ENCODE peak calls at places on chromosomes 2 and 18, in seven cellular contexts. I is HCT116, S is HepG2, M is GM12878, U is SK-N-SH, D is K562, G is H1. V is an unnamed sample.

GRCh38 chr2:191894681-191895147 is 47.8 kb upstream of the CAVIN2 start:
- DNase-seq in I (peak), S (no peak), M (no peak), U (no peak), D (no peak), G (no peak), V (no peak)

GRCh38 chr18:70273021-70273420 is 15.8 kb upstream of the SOCS6 start:
- DNase-seq in I (no peak), S (no peak), M (no peak), U (no peak), D (no peak), G (no peak), V (no peak)

GRCh38 chr2:181371782-181372292 is 85.3 kb upstream of the ITGA4 start:
- DNase-seq in I (no peak), S (no peak), M (no peak), U (no peak), D (no peak), G (no peak), V (no peak)

GRCh38 chr2:136319651-136320050 is 201.7 kb upstream of the CXCR4 start:
- DNase-seq in I (no peak), S (no peak), M (no peak), U (no peak), D (no peak), G (no peak), V (no peak)

GRCh38 chr18:51890762-51891161 is 449.2 kb upstream of the DCC start:
- DNase-seq in I (no peak), S (no peak), M (no peak), U (no peak), D (no peak), G (no peak), V (no peak)

GRCh38 chr18:5451130-5451529 is 92.7 kb downstream of the EPB41L3 start:
- DNase-seq in I (no peak), S (no peak), M (no peak), U (no peak), D (no peak), G (no peak), V (no peak)

GRCh38 chr18:54284967-54285785 is 15.9 kb downstream of the POLI start:
- DNase-seq in I (no peak), S (no peak), M (peak), U (no peak), D (peak), G (no peak), V (no peak)

GRCh38 chr2:96604104-96604503 is 34.0 kb downstream of the KANSL3 start:
- DNase-seq in I (no peak), S (peak), M (no peak), U (no peak), D (no peak), G (no peak), V (no peak)

GRCh38 chr2:80147690-80148089 is 156.9 kb downstream of the LRRTM1 start:
- DNase-seq in I (no peak), S (no peak), M (no peak), U (no peak), D (no peak), G (no peak), V (no peak)

GRCh38 chr2:152464853-152465470 is 130.0 kb downstream of the FMNL2 start:
- DNase-seq in I (no peak), S (no peak), M (no peak), U (no peak), D (no peak), G (no peak), V (no peak)

GRCh38 chr2:73020306-73020656 is 51.2 kb downstream of the SFXN5 start:
- DNase-seq in I (no peak), S (no peak), M (no peak), U (no peak), D (no peak), G (no peak), V (no peak)

GRCh38 chr2:31401580-31401979 is 13.0 kb downstream of the XDH start:
- DNase-seq in I (no peak), S (no peak), M (no peak), U (no peak), D (no peak), G (no peak), V (no peak)

GRCh38 chr18:34909637-34910364 is 131.4 kb upstream of the MAPRE2 start:
- DNase-seq in I (no peak), S (no peak), M (no peak), U (no peak), D (no peak), G (no peak), V (no peak)

GRCh38 chr2:177543007-177543760 is 150.6 kb downstream of the AGPS start:
- DNase-seq in I (no peak), S (no peak), M (no peak), U (no peak), D (no peak), G (no peak), V (no peak)

GRCh38 chr18:3481696-3482210 is 31.8 kb downstream of the TGIF1 start:
- DNase-seq in I (peak), S (peak), M (no peak), U (peak), D (peak), G (no peak), V (peak)

GRCh38 chr18:3450358-3451107 is 561 bp downstream of the TGIF1 start:
- DNase-seq in I (no peak), S (no peak), M (no peak), U (peak), D (peak), G (no peak), V (no peak)

GRCh38 chr2:8088810-8089209 is 593.0 kb upstream of the ID2 start:
- DNase-seq in I (no peak), S (no peak), M (no peak), U (no peak), D (no peak), G (no peak), V (no peak)

GRCh38 chr2:197108758-197109157 is 182.3 kb upstream of the PGAP1 start:
- DNase-seq in I (no peak), S (no peak), M (no peak), U (peak), D (no peak), G (no peak), V (no peak)

GRCh38 chr2:160110674-160111239 is 48.3 kb upstream of the PLA2R1 start:
- DNase-seq in I (no peak), S (no peak), M (no peak), U (peak), D (no peak), G (no peak), V (no peak)

GRCh38 chr18:11994708-11995444 is 13.6 kb downstream of the IMPA2 start:
- DNase-seq in I (no peak), S (peak), M (no peak), U (no peak), D (no peak), G (no peak), V (no peak)

GRCh38 chr18:7953085-7953958 is 386.2 kb downstream of the PTPRM start:
- DNase-seq in I (no peak), S (no peak), M (peak), U (no peak), D (no peak), G (no peak), V (no peak)

GRCh38 chr2:221476195-221476594 is 95.9 kb downstream of the EPHA4 start:
- DNase-seq in I (no peak), S (no peak), M (no peak), U (no peak), D (no peak), G (no peak), V (no peak)

GRCh38 chr2:186530314-186530713 is 44.3 kb downstream of the ZC3H15 start:
- DNase-seq in I (no peak), S (peak), M (no peak), U (no peak), D (no peak), G (no peak), V (no peak)
- TF ChIP-seq JUND in I (no peak), S (no peak), M (no peak), U (no peak), D (no peak), G (no peak), V (no peak)

GRCh38 chr18:8989855-8990254 is 112.6 kb upstream of the NDUFV2 start:
- DNase-seq in I (no peak), S (no peak), M (no peak), U (no peak), D (no peak), G (no peak), V (no peak)
- TF ChIP-seq JUND in I (no peak), S (no peak), M (no peak), U (no peak), D (peak), G (no peak), V (no peak)

GRCh38 chr2:205367536-205367935 is 314.8 kb upstream of the NRP2 start:
- DNase-seq in I (no peak), S (no peak), M (no peak), U (no peak), D (no peak), G (no peak), V (no peak)

GRCh38 chr2:205370726-205371125 is 311.6 kb upstream of the NRP2 start:
- DNase-seq in I (no peak), S (no peak), M (no peak), U (no peak), D (no peak), G (no peak), V (no peak)

GRCh38 chr2:205364261-205364660 is 318.0 kb upstream of the NRP2 start:
- DNase-seq in I (no peak), S (no peak), M (no peak), U (no peak), D (no peak), G (no peak), V (no peak)

GRCh38 chr2:205369813-205370212 is 312.5 kb upstream of the NRP2 start:
- DNase-seq in I (no peak), S (no peak), M (no peak), U (no peak), D (no peak), G (no peak), V (no peak)

DNA sequence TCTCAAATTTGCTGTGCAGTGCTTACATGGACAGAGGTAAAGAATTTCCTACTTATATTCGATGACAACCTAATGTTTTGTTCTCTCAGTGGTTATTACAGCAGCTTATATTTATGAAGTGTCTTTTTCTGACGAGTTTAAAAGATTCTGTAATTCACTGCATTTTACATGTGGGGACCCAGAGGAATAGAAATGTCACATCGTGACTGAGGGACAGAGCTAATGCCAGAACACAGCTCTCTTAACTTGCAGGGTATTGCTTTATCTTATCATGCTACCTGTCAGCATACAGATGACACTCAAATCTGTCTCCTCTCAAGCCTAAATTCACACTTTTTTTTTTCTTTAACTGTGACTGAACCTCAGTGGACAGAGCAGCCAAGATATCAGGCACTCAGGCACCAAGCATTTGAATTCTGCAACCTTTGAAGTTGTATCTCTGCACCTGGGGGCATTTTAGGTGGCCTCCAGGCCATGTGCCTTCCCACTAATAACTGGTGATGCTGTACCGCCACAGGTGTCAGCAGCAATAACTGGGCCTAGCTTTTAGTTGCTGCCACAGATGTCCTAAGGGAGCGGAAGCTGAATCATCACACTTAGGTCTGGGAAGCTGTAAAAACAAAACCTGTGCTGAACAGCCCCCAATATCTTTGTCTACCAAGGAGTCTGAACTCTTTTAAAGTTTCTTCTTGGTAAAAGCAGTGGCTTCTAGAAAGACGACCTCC is 315.8 kb upstream of the NRP2 start:
- DNase-seq in I (no peak), S (no peak), M (no peak), U (no peak), D (no peak), G (no peak), V (no peak)
- TF ChIP-seq JUND in I (no peak), S (no peak), M (no peak), U (no peak), D (no peak), G (no peak), V (no peak)

GRCh38 chr2:239209806-239210205 is 191.0 kb downstream of the HDAC4 start:
- DNase-seq in I (no peak), S (no peak), M (no peak), U (no peak), D (no peak), G (no peak), V (no peak)
- TF ChIP-seq JUND in I (no peak), S (no peak), M (no peak), U (no peak), D (no peak), G (no peak), V (no peak)

GRCh38 chr2:128807317-128807716 is 488.6 kb upstream of the HS6ST1 start:
- DNase-seq in I (no peak), S (no peak), M (no peak), U (no peak), D (no peak), G (no peak), V (no peak)

GRCh38 chr2:128809880-128810279 is 491.2 kb upstream of the HS6ST1 start:
- DNase-seq in I (no peak), S (no peak), M (no peak), U (no peak), D (no peak), G (no peak), V (no peak)

GRCh38 chr2:128805918-128806317 is 487.2 kb upstream of the HS6ST1 start:
- DNase-seq in I (no peak), S (no peak), M (no peak), U (no peak), D (no peak), G (no peak), V (no peak)

GRCh38 chr2:128809256-128809636 is 490.6 kb upstream of the HS6ST1 start:
- DNase-seq in I (no peak), S (no peak), M (no peak), U (no peak), D (no peak), G (no peak), V (no peak)

DNA sequence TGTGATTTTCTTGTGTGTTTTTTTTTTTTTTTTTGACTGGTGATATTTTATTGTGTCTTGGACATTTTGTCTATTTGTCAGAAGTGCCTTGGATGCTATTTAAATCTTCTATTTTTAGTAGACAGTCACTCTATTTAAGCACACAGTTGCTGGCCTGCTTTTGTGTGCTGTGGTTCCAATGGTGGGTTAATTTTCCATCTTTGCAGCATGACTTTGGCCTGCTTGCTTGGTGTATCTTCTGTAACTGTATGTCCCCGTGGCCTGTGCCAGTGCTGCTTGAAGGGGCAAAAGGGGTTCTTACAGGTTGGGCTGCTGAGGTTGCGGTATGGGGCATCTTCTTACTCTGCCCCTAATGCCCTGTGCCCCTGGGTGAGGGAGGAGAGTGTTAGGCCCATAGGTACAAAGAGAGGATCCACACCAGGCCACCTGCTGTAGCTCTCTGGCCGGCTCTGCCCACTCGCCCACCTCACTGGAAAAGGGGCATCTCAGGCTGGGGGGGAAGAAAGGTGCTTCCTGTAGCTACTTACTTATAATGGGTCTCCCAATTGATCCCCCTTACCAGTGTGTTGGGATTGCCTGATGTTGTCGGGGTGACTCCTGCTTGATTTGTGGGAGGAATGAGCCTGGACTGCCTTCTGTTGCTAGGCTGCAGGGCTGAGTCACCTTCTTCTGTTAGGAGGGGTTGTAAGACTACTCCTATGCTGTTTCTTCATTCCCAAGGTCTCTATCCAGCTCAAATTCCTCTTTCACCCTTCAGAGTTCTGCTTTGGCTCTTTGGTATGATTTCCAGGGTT is 490.0 kb upstream of the HS6ST1 start:
- DNase-seq in I (peak), S (no peak), M (no peak), U (no peak), D (no peak), G (no peak), V (no peak)
- TF ChIP-seq JUND in I (peak), S (no peak), M (no peak), U (no peak), D (no peak), G (no peak), V (no peak)

GRCh38 chr2:10558281-10559030 is 110.3 kb upstream of the ODC1 start:
- DNase-seq in I (no peak), S (no peak), M (no peak), U (no peak), D (no peak), G (no peak), V (no peak)

GRCh38 chr2:10554961-10555809 is 107.1 kb upstream of the ODC1 start:
- DNase-seq in I (no peak), S (no peak), M (no peak), U (no peak), D (no peak), G (no peak), V (no peak)

GRCh38 chr2:10557506-10558265 is 109.6 kb upstream of the ODC1 start:
- DNase-seq in I (no peak), S (no peak), M (no peak), U (no peak), D (no peak), G (no peak), V (no peak)

GRCh38 chr2:10555810-10556111 is 107.6 kb upstream of the ODC1 start:
- DNase-seq in I (no peak), S (no peak), M (no peak), U (no peak), D (no peak), G (no peak), V (no peak)

GRCh38 chr2:10556271-10557140 is 108.4 kb upstream of the ODC1 start:
- DNase-seq in I (no peak), S (no peak), M (no peak), U (no peak), D (no peak), G (no peak), V (no peak)
- TF ChIP-seq JUND in I (no peak), S (no peak), M (no peak), U (no peak), D (no peak), G (no peak), V (no peak)